ENCODE peak calls at places on chromosomes 13 and 19, in six cellular contexts. Y, T, H, X, U and B are unnamed samples.
A peak's percentile ranks its signal among the peaks of the same experiment; 100 is the strongest.

GRCh38 chr19:4295972-4296771 is 6.0 kb downstream of the TMIGD2 start:
- DNase-seq in T (no peak), U (no peak), Y (no peak), X (no peak), H (no peak), B (no peak)

GRCh38 chr13:76936736-76937135 is 11.6 kb upstream of the ACOD1 start:
- DNase-seq in Y (no peak), T (no peak), U (no peak), H (no peak), X (no peak), B (no peak)

GRCh38 chr19:15284896-15285295 is 47.4 kb downstream of the BRD4 start:
- DNase-seq in T (no peak), Y (no peak), U (no peak), X (no peak), H (no peak), B (no peak)

GRCh38 chr13:21668665-21669599 is 1.9 kb upstream of the FGF9 start:
- DNase-seq in U (no peak), Y (no peak), X (peak; percentile 69), H (peak; percentile 13), T (peak; percentile 18), B (peak; percentile 57)

GRCh38 chr13:20348018-20348417 is 115.9 kb upstream of the GJB6 start:
- DNase-seq in Y (no peak), T (no peak), X (no peak), U (no peak), H (no peak), B (no peak)

GRCh38 chr13:108226184-108226583 is 8.0 kb downstream of the ABHD13 start:
- DNase-seq in U (no peak), Y (no peak), T (no peak), H (no peak), X (no peak), B (no peak)

GRCh38 chr13:66210677-66211076 is 1019.5 kb downstream of the PCDH9 start:
- DNase-seq in H (no peak), T (no peak), X (no peak), Y (no peak), U (peak; percentile 57), B (no peak)

GRCh38 chr13:111115051-111115840 is at the start of gene ARHGEF7:
- DNase-seq in T (no peak), U (no peak), X (peak; percentile 54), H (no peak), Y (no peak), B (peak; percentile 46)

GRCh38 chr13:80040977-80041310 is 300.0 kb downstream of the SPRY2 start:
- DNase-seq in Y (no peak), U (no peak), X (no peak), H (no peak), T (no peak), B (no peak)

GRCh38 chr19:29285878-29286277 is 72.9 kb upstream of the UQCRFS1 start:
- DNase-seq in T (no peak), X (no peak), Y (peak; percentile 74), U (no peak), H (no peak), B (peak; percentile 36)

GRCh38 chr19:6510618-6511017 is 8.5 kb upstream of the TUBB4A start:
- DNase-seq in H (no peak), X (no peak), T (no peak), U (no peak), Y (no peak), B (no peak)